ENCODE peak calls at places on chromosomes 5 and 9, in eight cellular contexts. V, Y, O, I, W, G, D and U are unnamed samples.

GRCh38 chr5:118968925-118969375 is 19.4 kb downstream of the DTWD2 start:
- DNase-seq in V (no peak), O (no peak), D (no peak), G (no peak), I (no peak), W (peak), Y (no peak), U (no peak)

GRCh38 chr5:27969157-27969556 is 930.8 kb upstream of the CDH9 start:
- DNase-seq in Y (no peak), D (no peak), W (no peak), O (no peak), V (no peak), G (no peak), I (no peak), U (no peak)

GRCh38 chr5:35938518-35939227 is at the start of gene CAPSL:
- DNase-seq in V (no peak), Y (no peak), G (no peak), O (peak), D (no peak), I (peak), W (peak), U (no peak)

GRCh38 chr5:32163053-32163452 is 11.1 kb downstream of the GOLPH3 start:
- DNase-seq in G (no peak), Y (no peak), O (no peak), W (no peak), V (no peak), D (no peak), I (no peak), U (no peak)

GRCh38 chr5:55062039-55062779 is 38.2 kb downstream of the GZMK start:
- DNase-seq in D (no peak), W (no peak), O (no peak), I (no peak), V (no peak), G (no peak), Y (no peak), U (no peak)

GRCh38 chr5:150257424-150257823 is 32.1 kb downstream of the CAMK2A start:
- DNase-seq in V (no peak), G (no peak), I (no peak), W (no peak), D (no peak), Y (no peak), O (no peak), U (no peak)

GRCh38 chr9:4984571-4985375 is at the start of gene JAK2:
- DNase-seq in W (peak), G (peak), V (peak), Y (peak), I (peak), O (peak), D (peak), U (peak)

GRCh38 chr9:130327070-130327780 is 61.7 kb downstream of the HMCN2 start:
- DNase-seq in W (no peak), G (no peak), Y (no peak), D (no peak), I (no peak), O (no peak), V (no peak), U (peak)

GRCh38 chr5:13606051-13606450 is 338.4 kb downstream of the DNAH5 start:
- DNase-seq in I (peak), G (no peak), O (no peak), D (no peak), W (peak), Y (no peak), V (no peak), U (no peak)

GRCh38 chr5:120767171-120767820 is 303.2 kb downstream of the PRR16 start:
- DNase-seq in Y (no peak), I (no peak), G (no peak), O (no peak), D (no peak), V (no peak), W (peak), U (no peak)

GRCh38 chr5:157166494-157167218 is 592 bp upstream of the GARIN3 start:
- DNase-seq in D (peak), G (no peak), O (no peak), W (no peak), I (no peak), Y (no peak), V (no peak), U (no peak)

GRCh38 chr5:7347377-7347776 is 48.6 kb upstream of the ADCY2 start:
- DNase-seq in Y (no peak), W (no peak), G (no peak), D (no peak), V (no peak), O (no peak), I (no peak), U (peak)

GRCh38 chr9:21121595-21122251 is 19.9 kb downstream of the IFNW1 start:
- DNase-seq in I (no peak), W (no peak), Y (no peak), D (no peak), V (no peak), G (no peak), O (no peak), U (no peak)

GRCh38 chr5:94908889-94909480 is 290.5 kb downstream of the SLF1 start:
- DNase-seq in D (no peak), Y (no peak), O (no peak), W (peak), I (peak), G (no peak), V (peak), U (no peak)

GRCh38 chr5:55421074-55421529 is 113.3 kb downstream of the MTREX start:
- DNase-seq in G (no peak), D (no peak), I (no peak), O (no peak), W (peak), V (peak), Y (no peak), U (no peak)

GRCh38 chr5:88675159-88675757 is 207.7 kb downstream of the MEF2C start:
- DNase-seq in Y (no peak), V (no peak), W (no peak), I (no peak), G (no peak), D (no peak), O (no peak), U (peak)

GRCh38 chr5:94021246-94021645 is 279.8 kb upstream of the POU5F2 start:
- DNase-seq in Y (no peak), O (no peak), I (peak), D (no peak), G (no peak), V (no peak), W (peak), U (no peak)

GRCh38 chr5:9468070-9468388 is 77.8 kb downstream of the SEMA5A start:
- DNase-seq in I (peak), W (peak), D (no peak), G (no peak), Y (no peak), V (no peak), O (no peak), U (no peak)

GRCh38 chr5:180159756-180160155 is 49.3 kb downstream of the RASGEF1C start:
- DNase-seq in Y (no peak), D (peak), V (no peak), G (no peak), W (peak), O (no peak), I (no peak), U (no peak)

GRCh38 chr5:177124486-177124991 is 9.0 kb upstream of the NSD1 start:
- DNase-seq in V (peak), D (no peak), O (no peak), I (no peak), G (peak), W (no peak), Y (no peak), U (no peak)

GRCh38 chr5:4643960-4644359 is 496.2 kb upstream of the ADAMTS16 start:
- DNase-seq in W (no peak), G (no peak), O (no peak), D (no peak), Y (no peak), I (no peak), V (no peak), U (no peak)
- TF ChIP-seq CTCF in W (no peak), G (no peak), O (no peak), D (no peak), Y (no peak), I (no peak), V (no peak), U (no peak)

GRCh38 chr9:137320555-137321384 is 18.7 kb upstream of the NRARP start:
- DNase-seq in V (peak), O (no peak), Y (no peak), I (no peak), W (no peak), D (no peak), G (no peak), U (peak)

GRCh38 chr9:137318565-137318964 is 16.5 kb upstream of the NRARP start:
- DNase-seq in Y (no peak), V (no peak), O (no peak), D (no peak), W (no peak), I (no peak), G (no peak), U (no peak)

GRCh38 chr9:137319976-137320551 is 18.0 kb upstream of the NRARP start:
- DNase-seq in Y (peak), D (no peak), V (no peak), W (no peak), O (no peak), I (no peak), G (no peak), U (peak)

GRCh38 chr9:137318976-137319375 is 16.9 kb upstream of the NRARP start:
- DNase-seq in D (no peak), G (no peak), O (peak), Y (peak), I (no peak), V (no peak), W (peak), U (peak)

DNA sequence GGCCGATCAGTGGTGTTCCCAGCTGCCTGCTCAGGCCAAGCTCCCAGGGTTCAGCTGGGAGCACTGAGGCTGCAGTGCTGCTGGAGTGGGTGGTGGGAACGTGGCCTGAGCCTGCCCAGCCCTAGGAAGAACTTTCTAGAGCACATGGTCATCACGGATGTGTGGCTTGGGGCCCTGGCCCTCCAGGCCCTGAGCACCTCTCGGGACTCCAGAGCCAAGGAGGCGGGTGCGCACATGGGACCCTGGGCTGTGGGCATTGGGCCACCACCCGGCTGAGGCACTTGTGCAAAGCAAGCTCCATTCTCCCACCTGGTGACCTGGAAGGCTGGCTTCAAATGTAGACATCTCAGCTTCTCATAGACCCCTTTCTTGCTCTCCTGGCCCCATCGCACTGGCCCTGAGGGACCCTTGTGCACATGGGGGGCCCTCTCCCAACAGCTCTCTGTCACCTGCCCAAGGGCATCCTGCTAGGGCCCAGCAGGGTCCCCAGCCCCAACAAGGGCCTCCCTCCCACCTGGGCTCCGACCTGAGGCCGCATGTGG is 17.4 kb upstream of the NRARP start:
- DNase-seq in G (no peak), Y (peak), V (no peak), I (no peak), W (no peak), O (no peak), D (no peak), U (no peak)
- TF ChIP-seq CTCF in G (no peak), Y (no peak), V (no peak), I (no peak), W (no peak), O (no peak), D (no peak), U (no peak)

DNA sequence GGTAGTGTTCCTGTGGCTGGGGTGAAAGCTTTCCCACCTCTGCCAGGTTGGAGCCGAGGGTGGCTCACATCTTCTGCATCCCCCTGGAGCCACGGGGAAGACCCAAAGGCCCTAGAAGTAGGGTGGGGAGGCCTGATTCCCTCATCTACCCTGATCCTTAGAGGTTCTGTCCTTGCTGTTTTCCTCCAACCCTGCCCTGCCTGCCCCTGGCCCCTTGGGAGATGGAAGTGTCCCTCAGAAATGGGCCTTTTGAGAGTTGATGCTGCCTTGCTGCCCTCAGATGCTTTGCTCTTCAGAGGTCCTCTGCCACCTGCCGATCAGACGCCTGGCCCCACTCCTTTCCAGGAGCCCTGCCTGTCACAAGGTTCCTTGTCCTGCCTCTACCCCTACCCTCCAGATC is 6.3 kb downstream of the CCL19 start:
- DNase-seq in G (no peak), Y (no peak), W (no peak), O (no peak), I (no peak), V (no peak), D (no peak), U (no peak)
- TF ChIP-seq CTCF in G (no peak), Y (no peak), W (no peak), O (no peak), I (no peak), V (no peak), D (no peak), U (no peak)

GRCh38 chr5:95985249-95985648 is 23.6 kb upstream of the ELL2 start:
- DNase-seq in Y (no peak), O (no peak), G (no peak), W (no peak), V (no peak), I (no peak), D (no peak), U (no peak)
- TF ChIP-seq CTCF in Y (no peak), O (peak), G (no peak), W (no peak), V (no peak), I (no peak), D (peak), U (no peak)

GRCh38 chr9:94627287-94627686 is 12.0 kb downstream of the FBP1 start:
- DNase-seq in V (no peak), O (no peak), I (no peak), G (no peak), D (no peak), Y (no peak), W (no peak), U (no peak)

GRCh38 chr9:94624621-94625020 is 14.7 kb downstream of the FBP1 start:
- DNase-seq in D (no peak), Y (no peak), I (no peak), V (no peak), W (no peak), G (no peak), O (no peak), U (no peak)

GRCh38 chr9:94625835-94626234 is 13.5 kb downstream of the FBP1 start:
- DNase-seq in D (no peak), I (no peak), Y (no peak), G (no peak), O (no peak), V (no peak), W (no peak), U (no peak)

GRCh38 chr9:94622087-94622486 is 17.2 kb downstream of the FBP1 start:
- DNase-seq in D (no peak), W (no peak), O (no peak), I (no peak), Y (no peak), G (no peak), V (no peak), U (no peak)

DNA sequence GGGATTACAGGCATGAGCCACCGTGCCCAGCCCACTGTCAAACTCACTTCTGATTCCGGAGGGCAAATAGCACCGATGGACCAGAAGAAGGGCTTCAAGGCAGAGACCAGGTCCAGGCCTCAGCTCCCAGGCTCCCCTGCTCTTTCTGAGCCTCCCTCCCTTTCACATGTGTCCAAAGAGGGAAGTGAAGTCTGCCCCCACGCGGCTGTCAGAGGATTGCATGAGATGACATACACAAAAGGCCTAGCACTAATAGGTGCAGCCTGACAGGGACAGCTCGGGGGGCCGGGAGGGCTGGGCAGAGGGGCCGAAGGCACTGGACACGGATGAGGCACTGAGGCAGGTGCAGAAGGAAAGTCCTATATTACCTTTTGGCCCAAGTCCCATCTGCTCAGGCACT is 16.1 kb downstream of the FBP1 start:
- DNase-seq in Y (peak), O (peak), V (peak), D (no peak), G (peak), W (no peak), I (peak), U (peak)
- TF ChIP-seq CTCF in Y (no peak), O (peak), V (peak), D (peak), G (peak), W (no peak), I (no peak), U (peak)

GRCh38 chr5:173236531-173237501 is 1.8 kb upstream of the NKX2-5 start:
- DNase-seq in I (no peak), D (peak), O (no peak), V (no peak), G (no peak), W (no peak), Y (no peak), U (no peak)
- TF ChIP-seq CTCF in I (no peak), D (no peak), O (no peak), V (no peak), G (no peak), W (no peak), Y (no peak), U (no peak)

DNA sequence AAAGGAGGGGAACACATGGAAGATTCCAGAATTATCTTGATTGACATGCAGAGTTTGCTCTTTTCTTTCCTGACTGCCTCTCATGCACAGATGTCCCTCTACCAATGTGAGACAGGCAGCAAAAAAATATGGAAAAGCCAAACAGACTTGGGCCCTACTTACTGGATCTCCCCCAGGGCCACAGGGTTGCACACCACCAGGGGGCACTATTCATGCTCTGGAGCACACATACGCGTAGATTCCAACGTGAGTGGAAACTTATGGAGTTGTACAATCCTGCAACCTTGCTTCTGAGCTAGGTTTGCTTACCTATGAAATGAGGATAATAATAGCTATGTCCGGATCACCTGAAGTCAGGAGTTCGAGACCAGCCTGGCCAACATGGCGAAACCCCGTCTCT is 319.5 kb downstream of the ARHGEF28 start:
- DNase-seq in Y (no peak), D (no peak), G (no peak), I (no peak), W (no peak), O (no peak), V (no peak), U (no peak)
- TF ChIP-seq CTCF in Y (no peak), D (peak), G (no peak), I (peak), W (no peak), O (peak), V (no peak), U (peak)